ENCODE peak calls at places on chromosomes 1 and 21, in five cellular contexts. One of them, this sample, is unnamed.

GRCh38 chr1:54884135-54884586 is 2.8 kb downstream of the DHCR24 start:
- DNase-seq in ascending aorta: no peak
- DNase-seq in neural progenitor cell: no peak
- DNase-seq in Peyer's patch: no peak
- DNase-seq in fibroblast of lung: peak
- DNase-seq in this sample: no peak

GRCh38 chr1:1032428-1032827 is 12.5 kb downstream of the AGRN start:
- DNase-seq in ascending aorta: no peak
- DNase-seq in neural progenitor cell: peak
- DNase-seq in Peyer's patch: no peak
- DNase-seq in fibroblast of lung: no peak
- DNase-seq in this sample: no peak

GRCh38 chr21:29005696-29006095 is 13.0 kb upstream of the LTN1 start:
- DNase-seq in ascending aorta: no peak
- DNase-seq in neural progenitor cell: no peak
- DNase-seq in Peyer's patch: no peak
- DNase-seq in fibroblast of lung: no peak
- DNase-seq in this sample: no peak

GRCh38 chr1:241396747-241397691 is 40.0 kb upstream of the RGS7 start:
- DNase-seq in ascending aorta: no peak
- DNase-seq in neural progenitor cell: no peak
- DNase-seq in Peyer's patch: no peak
- DNase-seq in fibroblast of lung: no peak
- DNase-seq in this sample: no peak

GRCh38 chr1:179807691-179808485 is 64.8 kb downstream of the FAM163A start:
- DNase-seq in ascending aorta: no peak
- DNase-seq in neural progenitor cell: no peak
- DNase-seq in Peyer's patch: no peak
- DNase-seq in fibroblast of lung: peak
- DNase-seq in this sample: no peak

GRCh38 chr1:205699416-205699815 is 19.1 kb upstream of the SLC45A3 start:
- DNase-seq in ascending aorta: no peak
- DNase-seq in neural progenitor cell: no peak
- DNase-seq in Peyer's patch: no peak
- DNase-seq in fibroblast of lung: no peak
- DNase-seq in this sample: no peak

GRCh38 chr1:223504741-223505140 is 111.5 kb downstream of the CCDC185 start:
- DNase-seq in ascending aorta: no peak
- DNase-seq in neural progenitor cell: no peak
- DNase-seq in Peyer's patch: peak
- DNase-seq in fibroblast of lung: peak
- DNase-seq in this sample: peak

GRCh38 chr1:45612941-45613579 is 10.8 kb downstream of the CCDC17 start:
- DNase-seq in ascending aorta: no peak
- DNase-seq in neural progenitor cell: no peak
- DNase-seq in Peyer's patch: no peak
- DNase-seq in fibroblast of lung: no peak
- DNase-seq in this sample: peak

GRCh38 chr1:166507347-166507746 is 331.9 kb upstream of the POGK start:
- DNase-seq in ascending aorta: no peak
- DNase-seq in neural progenitor cell: no peak
- DNase-seq in Peyer's patch: no peak
- DNase-seq in fibroblast of lung: no peak
- DNase-seq in this sample: no peak

GRCh38 chr1:7008975-7009740 is 223.9 kb downstream of the CAMTA1 start:
- DNase-seq in ascending aorta: peak
- DNase-seq in neural progenitor cell: no peak
- DNase-seq in Peyer's patch: no peak
- DNase-seq in fibroblast of lung: no peak
- DNase-seq in this sample: no peak

GRCh38 chr1:53654216-53655210 is 84.5 kb downstream of the GLIS1 start:
- DNase-seq in ascending aorta: no peak
- DNase-seq in neural progenitor cell: no peak
- DNase-seq in Peyer's patch: no peak
- DNase-seq in fibroblast of lung: peak
- DNase-seq in this sample: no peak

GRCh38 chr1:32249831-32250525 is 1.1 kb upstream of the LCK start:
- DNase-seq in ascending aorta: peak
- DNase-seq in neural progenitor cell: no peak
- DNase-seq in Peyer's patch: peak
- DNase-seq in fibroblast of lung: peak
- DNase-seq in this sample: no peak

GRCh38 chr1:31830065-31830464 is 14.2 kb upstream of the SPOCD1 start:
- DNase-seq in ascending aorta: peak
- DNase-seq in neural progenitor cell: no peak
- DNase-seq in Peyer's patch: peak
- DNase-seq in fibroblast of lung: no peak
- DNase-seq in this sample: no peak

GRCh38 chr1:171919891-171920887 is 78.9 kb downstream of the DNM3 start:
- DNase-seq in ascending aorta: no peak
- DNase-seq in neural progenitor cell: no peak
- DNase-seq in Peyer's patch: no peak
- DNase-seq in fibroblast of lung: no peak
- DNase-seq in this sample: no peak
- H3K27ac ChIP-seq in ascending aorta: no peak
- H3K27ac ChIP-seq in neural progenitor cell: no peak
- H3K27ac ChIP-seq in Peyer's patch: no peak
- H3K27ac ChIP-seq in fibroblast of lung: no peak
- H3K27ac ChIP-seq in this sample: no peak

GRCh38 chr1:77134359-77134758 is 84.9 kb downstream of the PIGK start:
- DNase-seq in ascending aorta: no peak
- DNase-seq in neural progenitor cell: no peak
- DNase-seq in Peyer's patch: no peak
- DNase-seq in fibroblast of lung: no peak
- DNase-seq in this sample: no peak
- H3K27ac ChIP-seq in ascending aorta: no peak
- H3K27ac ChIP-seq in neural progenitor cell: no peak
- H3K27ac ChIP-seq in Peyer's patch: no peak
- H3K27ac ChIP-seq in fibroblast of lung: no peak
- H3K27ac ChIP-seq in this sample: no peak

GRCh38 chr1:30241681-30242080 is 481.7 kb downstream of the MATN1 start:
- DNase-seq in ascending aorta: no peak
- DNase-seq in neural progenitor cell: no peak
- DNase-seq in Peyer's patch: no peak
- DNase-seq in fibroblast of lung: no peak
- DNase-seq in this sample: no peak
- H3K27ac ChIP-seq in ascending aorta: no peak
- H3K27ac ChIP-seq in neural progenitor cell: no peak
- H3K27ac ChIP-seq in Peyer's patch: no peak
- H3K27ac ChIP-seq in fibroblast of lung: no peak
- H3K27ac ChIP-seq in this sample: no peak

GRCh38 chr21:39182016-39182415 is 1.2 kb downstream of the PSMG1 start:
- DNase-seq in ascending aorta: no peak
- DNase-seq in neural progenitor cell: no peak
- DNase-seq in Peyer's patch: no peak
- DNase-seq in fibroblast of lung: no peak
- DNase-seq in this sample: no peak
- H3K27ac ChIP-seq in ascending aorta: peak
- H3K27ac ChIP-seq in neural progenitor cell: no peak
- H3K27ac ChIP-seq in Peyer's patch: no peak
- H3K27ac ChIP-seq in fibroblast of lung: peak
- H3K27ac ChIP-seq in this sample: no peak

GRCh38 chr1:244319283-244320132 is 132.2 kb downstream of the ADSS2 start:
- DNase-seq in ascending aorta: no peak
- DNase-seq in neural progenitor cell: no peak
- DNase-seq in Peyer's patch: peak
- DNase-seq in fibroblast of lung: peak
- DNase-seq in this sample: peak

GRCh38 chr1:244322791-244323521 is 128.8 kb downstream of the ADSS2 start:
- DNase-seq in ascending aorta: peak
- DNase-seq in neural progenitor cell: no peak
- DNase-seq in Peyer's patch: peak
- DNase-seq in fibroblast of lung: peak
- DNase-seq in this sample: peak

GRCh38 chr1:244324176-244324883 is 127.4 kb downstream of the ADSS2 start:
- DNase-seq in ascending aorta: no peak
- DNase-seq in neural progenitor cell: no peak
- DNase-seq in Peyer's patch: no peak
- DNase-seq in fibroblast of lung: no peak
- DNase-seq in this sample: no peak

GRCh38 chr1:244325056-244325764 is 126.5 kb downstream of the ADSS2 start:
- DNase-seq in ascending aorta: no peak
- DNase-seq in neural progenitor cell: no peak
- DNase-seq in Peyer's patch: peak
- DNase-seq in fibroblast of lung: no peak
- DNase-seq in this sample: no peak

GRCh38 chr1:244322181-244322580 is 129.5 kb downstream of the ADSS2 start:
- DNase-seq in ascending aorta: no peak
- DNase-seq in neural progenitor cell: no peak
- DNase-seq in Peyer's patch: no peak
- DNase-seq in fibroblast of lung: no peak
- DNase-seq in this sample: no peak
- H3K27ac ChIP-seq in ascending aorta: peak
- H3K27ac ChIP-seq in neural progenitor cell: no peak
- H3K27ac ChIP-seq in Peyer's patch: peak
- H3K27ac ChIP-seq in fibroblast of lung: peak
- H3K27ac ChIP-seq in this sample: peak

GRCh38 chr1:172720325-172720724 is 61.4 kb downstream of the FASLG start:
- DNase-seq in ascending aorta: no peak
- DNase-seq in neural progenitor cell: no peak
- DNase-seq in Peyer's patch: no peak
- DNase-seq in fibroblast of lung: no peak
- DNase-seq in this sample: no peak

GRCh38 chr1:172723251-172723650 is 64.3 kb downstream of the FASLG start:
- DNase-seq in ascending aorta: no peak
- DNase-seq in neural progenitor cell: no peak
- DNase-seq in Peyer's patch: no peak
- DNase-seq in fibroblast of lung: peak
- DNase-seq in this sample: no peak

GRCh38 chr1:172719694-172720138 is 60.8 kb downstream of the FASLG start:
- DNase-seq in ascending aorta: no peak
- DNase-seq in neural progenitor cell: peak
- DNase-seq in Peyer's patch: no peak
- DNase-seq in fibroblast of lung: peak
- DNase-seq in this sample: no peak

GRCh38 chr1:172719066-172719627 is 60.2 kb downstream of the FASLG start:
- DNase-seq in ascending aorta: no peak
- DNase-seq in neural progenitor cell: no peak
- DNase-seq in Peyer's patch: no peak
- DNase-seq in fibroblast of lung: peak
- DNase-seq in this sample: peak

DNA sequence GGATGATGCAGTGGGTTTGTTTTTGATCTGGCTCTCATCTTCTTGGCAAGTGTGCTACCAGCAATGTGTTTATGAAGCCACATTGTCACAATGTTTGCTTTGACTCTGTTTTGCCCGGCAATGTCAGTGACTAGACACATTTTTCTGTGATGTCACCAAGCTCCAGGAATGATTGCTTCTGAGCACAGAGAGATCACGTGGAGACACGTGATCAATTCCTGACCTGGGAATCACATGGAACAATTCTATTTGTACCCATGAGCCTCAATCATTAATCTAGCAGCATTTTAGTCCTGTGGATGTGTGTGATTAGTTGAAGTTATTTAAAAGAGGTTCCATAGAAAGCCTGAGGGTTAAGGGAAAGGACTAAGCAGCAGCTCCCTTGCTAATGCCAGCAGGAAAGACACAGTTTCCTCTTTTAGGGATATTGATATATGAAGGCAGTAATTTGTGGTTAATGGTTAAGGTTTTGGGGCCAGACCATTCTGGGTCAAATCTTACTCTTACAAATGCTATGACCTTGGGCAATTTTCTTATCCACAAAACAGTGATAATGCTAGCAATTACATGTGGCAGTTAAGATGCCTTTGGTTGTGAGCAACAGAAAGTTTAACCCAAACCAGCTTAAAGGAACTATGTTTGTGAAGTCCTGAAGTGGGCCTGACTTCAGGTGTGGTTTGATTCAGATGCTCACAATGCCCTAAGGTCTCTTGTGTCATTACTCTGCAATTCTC is 59.0 kb downstream of the FASLG start:
- DNase-seq in ascending aorta: no peak
- DNase-seq in neural progenitor cell: no peak
- DNase-seq in Peyer's patch: no peak
- DNase-seq in fibroblast of lung: peak
- DNase-seq in this sample: no peak
- H3K27ac ChIP-seq in ascending aorta: no peak
- H3K27ac ChIP-seq in neural progenitor cell: no peak
- H3K27ac ChIP-seq in Peyer's patch: no peak
- H3K27ac ChIP-seq in fibroblast of lung: no peak
- H3K27ac ChIP-seq in this sample: no peak

DNA sequence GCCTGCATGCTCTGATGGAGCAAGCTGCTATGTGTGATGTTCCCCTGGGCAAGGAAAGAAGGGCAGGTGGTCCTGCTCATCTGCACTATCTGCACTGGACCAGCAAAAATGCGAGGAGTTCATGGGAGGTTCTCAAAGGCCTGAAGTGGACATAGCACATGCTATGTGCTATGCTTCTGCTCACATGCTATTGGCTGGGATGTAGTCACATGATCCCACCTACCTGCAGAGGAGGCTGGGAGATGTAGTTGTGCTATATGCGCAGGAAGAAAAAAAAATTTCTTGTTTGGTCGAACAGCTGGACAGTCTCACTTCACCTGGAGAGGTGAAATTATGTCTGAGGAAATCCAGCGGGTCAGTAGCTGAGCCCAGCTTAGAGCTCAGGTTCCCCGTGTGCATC is 587.7 kb downstream of the MATN1 start:
- DNase-seq in ascending aorta: peak
- DNase-seq in neural progenitor cell: no peak
- DNase-seq in Peyer's patch: no peak
- DNase-seq in fibroblast of lung: no peak
- DNase-seq in this sample: no peak
- H3K27ac ChIP-seq in ascending aorta: no peak
- H3K27ac ChIP-seq in neural progenitor cell: no peak
- H3K27ac ChIP-seq in Peyer's patch: no peak
- H3K27ac ChIP-seq in fibroblast of lung: no peak
- H3K27ac ChIP-seq in this sample: no peak

GRCh38 chr21:45364464-45365185 is 40.3 kb upstream of the COL18A1 start:
- DNase-seq in ascending aorta: peak
- DNase-seq in neural progenitor cell: peak
- DNase-seq in Peyer's patch: no peak
- DNase-seq in fibroblast of lung: peak
- DNase-seq in this sample: no peak
- H3K27ac ChIP-seq in ascending aorta: peak
- H3K27ac ChIP-seq in neural progenitor cell: no peak
- H3K27ac ChIP-seq in Peyer's patch: peak
- H3K27ac ChIP-seq in fibroblast of lung: peak
- H3K27ac ChIP-seq in this sample: peak

DNA sequence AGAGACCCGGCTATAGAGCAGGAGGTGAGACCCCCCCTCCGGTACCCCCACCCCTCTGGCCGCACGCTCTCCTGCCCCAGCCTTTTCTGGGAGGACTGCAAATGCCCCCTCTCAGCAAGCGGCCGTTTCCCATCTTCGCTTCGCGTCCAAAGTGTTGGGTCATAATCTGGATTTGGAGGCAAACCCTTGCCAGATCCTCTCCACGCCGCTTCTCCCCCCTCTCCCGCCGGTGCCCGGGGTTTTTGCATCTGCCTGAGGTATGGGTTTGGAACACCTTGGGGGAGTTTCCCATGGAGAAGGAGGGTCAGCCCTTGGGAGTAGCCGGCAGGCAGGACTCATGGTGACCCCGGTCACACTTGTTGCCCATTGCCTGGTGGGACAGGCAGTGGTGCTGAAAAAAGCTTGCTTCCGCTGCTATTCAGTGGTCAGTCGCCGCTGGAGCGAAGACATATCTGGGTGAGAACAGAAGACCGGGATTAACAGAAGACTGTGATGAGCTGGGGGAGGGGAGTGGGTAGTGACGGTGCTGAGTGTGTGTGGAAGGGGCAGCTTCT is 948 bp downstream of the KCNK2 start:
- DNase-seq in ascending aorta: no peak
- DNase-seq in neural progenitor cell: peak
- DNase-seq in Peyer's patch: no peak
- DNase-seq in fibroblast of lung: peak
- DNase-seq in this sample: no peak
- H3K27ac ChIP-seq in ascending aorta: no peak
- H3K27ac ChIP-seq in neural progenitor cell: no peak
- H3K27ac ChIP-seq in Peyer's patch: no peak
- H3K27ac ChIP-seq in fibroblast of lung: peak
- H3K27ac ChIP-seq in this sample: no peak